ENCODE peak calls at places on chromosomes 7 and 10, in five cellular contexts. Y is GM12878, Z is stomach, F is upper lobe of left lung, S is K562. Q is an unnamed sample.

GRCh38 chr7:124201768-124202349 is 169.0 kb upstream of the TMEM229A start:
- DNase-seq in F (no peak), Y (no peak), Z (no peak), S (no peak), Q (no peak)

GRCh38 chr7:110090113-110090820 is 1000.7 kb upstream of the LRRN3 start:
- DNase-seq in S (peak), F (no peak), Z (no peak), Y (no peak), Q (no peak)

GRCh38 chr10:76882245-76882644 is 755.4 kb downstream of the KCNMA1 start:
- DNase-seq in Z (no peak), F (no peak), S (no peak), Y (peak), Q (no peak)

GRCh38 chr10:126017961-126018560 is 121.7 kb downstream of the FANK1 start:
- DNase-seq in Y (no peak), Z (no peak), S (no peak), F (no peak), Q (no peak)

GRCh38 chr10:43384252-43385221 is 13.1 kb downstream of the FXYD4 start:
- DNase-seq in Y (no peak), F (no peak), S (no peak), Z (no peak), Q (no peak)

GRCh38 chr7:101546308-101546936 is 82.7 kb downstream of the MYL10 start:
- DNase-seq in Y (no peak), Z (no peak), F (no peak), S (no peak), Q (no peak)

GRCh38 chr7:151632750-151633515 is 113.2 kb upstream of the RHEB start:
- DNase-seq in Y (peak), Z (peak), F (peak), S (peak), Q (peak)

GRCh38 chr7:23378996-23379395 is 79.9 kb downstream of the MALSU1 start:
- DNase-seq in Y (no peak), F (no peak), S (no peak), Z (no peak), Q (no peak)

GRCh38 chr10:80429521-80429966 is 21.2 kb downstream of the PRXL2A start:
- DNase-seq in F (peak), S (no peak), Y (no peak), Z (peak), Q (peak)

GRCh38 chr7:139118234-139118802 is 8.8 kb upstream of the ZC3HAV1 start:
- DNase-seq in F (no peak), Z (no peak), S (peak), Y (peak), Q (no peak)

GRCh38 chr10:28571265-28571664 is 38.3 kb downstream of the WAC start:
- DNase-seq in F (no peak), S (no peak), Y (no peak), Z (no peak), Q (no peak)

GRCh38 chr10:120507175-120507574 is 50.1 kb downstream of the PLPP4 start:
- DNase-seq in S (no peak), F (no peak), Y (no peak), Z (no peak), Q (no peak)

GRCh38 chr7:143385891-143386781 is 5.0 kb downstream of the ZYX start:
- DNase-seq in S (no peak), F (no peak), Y (no peak), Z (no peak), Q (no peak)

GRCh38 chr7:91164948-91165845 is 99.0 kb upstream of the FZD1 start:
- DNase-seq in Y (peak), S (no peak), F (no peak), Z (no peak), Q (no peak)

GRCh38 chr10:71888623-71889387 is 37.8 kb upstream of the PSAP start:
- DNase-seq in Z (peak), Y (peak), F (peak), S (peak), Q (peak)
- TF ChIP-seq EP300 in Z (no peak), Y (peak), F (no peak), S (peak), Q (peak)

DNA sequence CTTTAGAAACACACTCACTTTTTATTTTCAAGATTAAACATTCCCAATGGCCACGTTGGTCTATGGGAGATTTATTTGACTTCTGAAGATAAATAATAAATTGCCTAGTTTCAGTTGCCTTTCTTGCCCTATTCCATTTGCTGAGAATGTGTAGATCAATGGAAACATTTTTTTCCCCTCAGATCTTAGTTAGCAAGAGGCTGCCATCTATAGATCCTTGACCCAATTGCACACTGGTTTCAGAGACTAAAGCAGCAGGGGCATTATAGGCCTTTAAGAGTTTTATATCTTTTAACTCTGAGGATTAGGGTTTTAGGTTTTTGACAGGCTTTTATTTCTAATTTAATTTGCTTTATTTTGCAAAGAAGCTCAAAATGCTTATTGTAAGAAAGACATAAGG is 163.2 kb upstream of the GPR26 start:
- DNase-seq in S (no peak), Y (no peak), F (no peak), Z (no peak), Q (no peak)
- TF ChIP-seq CTCF in S (peak), Y (peak), F (no peak), Z (no peak), Q (no peak)

GRCh38 chr10:124010024-124010423 is 83.4 kb downstream of the CHST15 start:
- DNase-seq in Y (no peak), Z (no peak), F (peak), S (no peak), Q (no peak)

GRCh38 chr10:124012583-124012982 is 80.8 kb downstream of the CHST15 start:
- DNase-seq in S (no peak), Y (no peak), Z (no peak), F (no peak), Q (no peak)

GRCh38 chr10:124010563-124011131 is 82.8 kb downstream of the CHST15 start:
- DNase-seq in Z (no peak), S (peak), Y (no peak), F (peak), Q (peak)

GRCh38 chr10:124012066-124012465 is 81.3 kb downstream of the CHST15 start:
- DNase-seq in Y (no peak), Z (no peak), F (no peak), S (no peak), Q (no peak)

DNA sequence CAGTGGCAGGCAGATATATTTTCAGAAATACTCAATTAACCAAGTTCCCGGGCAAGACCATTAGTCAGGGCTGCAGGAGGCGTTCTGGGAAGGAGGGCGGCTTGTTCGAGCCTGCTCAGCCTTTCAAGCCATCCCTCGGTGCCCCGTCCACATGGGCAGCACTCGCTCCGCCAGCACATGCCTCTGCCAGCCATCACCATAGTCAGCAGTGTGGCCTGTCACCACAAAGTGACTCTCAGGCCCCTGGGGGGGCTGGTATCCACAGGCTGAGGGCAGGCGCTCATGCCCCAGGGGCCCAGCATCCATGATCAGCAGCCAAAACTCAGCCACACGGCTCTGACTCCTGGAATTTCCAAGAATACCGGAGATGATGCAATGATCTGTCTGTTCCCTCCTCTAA is 81.9 kb downstream of the CHST15 start:
- DNase-seq in S (no peak), Z (no peak), F (no peak), Y (no peak), Q (no peak)
- TF ChIP-seq POLR2AphosphoS5 in S (no peak), Z (no peak), F (no peak), Y (no peak), Q (no peak)

DNA sequence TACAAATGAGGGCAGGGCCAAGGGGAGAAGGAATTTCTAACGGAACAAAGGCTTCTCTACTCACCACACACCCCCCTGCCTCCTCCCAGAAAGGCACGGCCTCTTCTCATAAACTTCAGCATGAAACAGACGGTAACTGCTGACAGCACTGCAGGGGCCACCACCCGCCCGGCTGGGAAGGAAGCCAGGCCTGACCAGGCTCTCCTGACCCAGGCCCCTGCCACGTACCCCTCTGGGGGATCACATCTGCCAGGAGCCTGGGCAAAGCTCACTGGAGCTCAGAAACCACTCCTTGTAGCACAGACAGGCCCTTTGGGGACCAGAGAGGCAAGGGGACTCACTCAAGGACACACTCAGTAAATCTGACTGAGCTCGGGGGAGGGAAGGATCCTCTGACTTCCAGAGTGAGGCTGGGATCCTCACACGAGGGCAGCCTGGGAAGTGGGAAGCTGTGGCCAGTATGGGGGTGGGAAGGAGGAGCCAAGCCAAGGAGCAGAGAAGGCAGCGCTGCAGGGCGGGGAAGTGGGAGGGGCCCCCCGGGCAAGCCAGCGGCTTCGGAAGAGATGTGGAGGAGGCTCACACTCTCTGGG is 46.1 kb downstream of the ZCCHC24 start:
- DNase-seq in S (peak), Y (no peak), F (peak), Z (peak), Q (peak)
- TF ChIP-seq EP300 in S (no peak), Y (no peak), F (peak), Z (peak), Q (peak)

DNA sequence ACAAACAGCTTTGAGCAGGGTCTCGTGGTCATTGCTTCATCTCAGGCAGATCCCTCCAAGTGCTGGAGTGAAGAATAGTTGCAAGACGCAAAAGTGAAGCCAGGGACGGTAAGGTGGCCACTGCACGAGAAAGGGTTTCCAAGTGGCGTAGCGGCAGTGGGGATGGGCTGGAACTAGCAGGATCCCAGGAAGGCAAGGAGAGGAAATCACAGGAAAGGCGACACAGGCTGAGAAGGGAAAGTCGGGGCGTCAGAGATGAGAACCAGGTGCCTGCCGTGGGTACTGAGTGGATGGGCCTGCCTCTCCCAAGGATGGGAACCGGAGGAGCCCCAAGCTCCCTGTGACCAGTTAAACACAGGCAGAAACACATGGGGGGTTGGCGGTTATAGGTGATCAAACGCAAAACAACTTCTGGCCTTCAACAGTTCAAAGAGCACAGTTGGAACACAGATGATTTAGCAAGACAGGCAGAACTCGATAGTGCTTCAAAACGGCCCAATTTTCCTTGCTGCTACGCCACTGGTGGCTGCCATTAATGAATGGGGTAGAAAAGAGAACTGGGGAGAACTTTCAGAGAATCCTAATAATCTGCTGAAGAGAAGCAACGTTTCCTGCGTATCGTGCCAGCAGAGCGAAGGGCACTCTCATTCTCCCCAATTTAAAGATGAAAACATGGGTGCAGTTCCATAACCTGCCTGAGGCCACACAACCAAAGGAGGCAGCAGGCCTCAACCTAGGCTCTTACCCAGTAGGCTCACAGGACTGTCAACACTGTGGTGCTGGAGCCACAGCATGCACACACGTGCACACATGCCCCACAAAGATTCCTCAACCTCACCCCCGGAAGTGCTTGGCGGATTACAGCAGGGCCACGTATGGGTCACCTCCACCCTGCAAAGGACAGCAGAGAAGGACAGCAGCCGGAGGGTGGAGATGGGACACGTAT is 61.9 kb downstream of the MAD1L1 start:
- DNase-seq in Z (no peak), Y (no peak), S (no peak), F (no peak), Q (no peak)
- TF ChIP-seq CTCF in Z (no peak), Y (no peak), S (no peak), F (no peak), Q (no peak)

Q was measured in transverse colon.